ENCODE peak calls at places on chromosome 22, in four cellular contexts. G is mammary epithelial cell, T is heart left ventricle, C is Panc1. S is an unnamed sample. For H3K4me1, the result is how much of the 10 kb centered on the place peaks cover.

GRCh38 chr22:43356881-43357280 is 13.7 kb upstream of the SCUBE1 start:
- DNase-seq in G (no peak), T (no peak), C (no peak), S (no peak)

GRCh38 chr22:43540570-43540969 is 128.8 kb downstream of the MPPED1 start:
- DNase-seq in C (no peak), G (no peak), T (no peak), S (no peak)

GRCh38 chr22:44002324-44002723 is 21.8 kb upstream of the PARVB start:
- DNase-seq in C (no peak), T (no peak), G (no peak), S (no peak)

GRCh38 chr22:50728523-50728931 is 9.5 kb upstream of the ACR start:
- DNase-seq in G (no peak), C (no peak), T (no peak), S (no peak)

GRCh38 chr22:44108806-44109385 is 71.8 kb upstream of the PARVG start:
- DNase-seq in G (no peak), C (no peak), T (no peak), S (no peak)

GRCh38 chr22:36362819-36363377 is 24.9 kb downstream of the MYH9 start:
- DNase-seq in C (no peak), T (no peak), G (peak), S (no peak)

GRCh38 chr22:36243996-36244395 is 4.7 kb upstream of the APOL2 start:
- DNase-seq in C (no peak), G (no peak), T (no peak), S (no peak)

GRCh38 chr22:28703436-28703835 is 23.8 kb upstream of the TTC28 start:
- DNase-seq in C (no peak), G (no peak), T (no peak), S (no peak)

GRCh38 chr22:19503869-19504268 is 20.3 kb downstream of the CLDN5 start:
- DNase-seq in C (no peak), T (no peak), G (no peak), S (no peak)

GRCh38 chr22:47595122-47595521 is 832.7 kb downstream of the TBC1D22A start:
- DNase-seq in G (no peak), T (peak), C (no peak), S (no peak)

GRCh38 chr22:28247114-28247513 is 328.1 kb upstream of the PITPNB start:
- DNase-seq in T (no peak), G (no peak), C (no peak), S (no peak)

GRCh38 chr22:45703758-45704157 is 32.1 kb downstream of the ATXN10 start:
- DNase-seq in T (no peak), C (no peak), G (peak), S (no peak)

GRCh38 chr22:30425616-30426394 is at the start of gene MTFP1:
- DNase-seq in T (peak), C (no peak), G (peak), S (peak)

GRCh38 chr22:38843716-38844660 is at the start of gene NPTXR:
- DNase-seq in G (no peak), C (no peak), T (peak), S (peak)

GRCh38 chr22:37525073-37525745 is 6.0 kb upstream of the CARD10 start:
- DNase-seq in C (no peak), T (no peak), G (peak), S (no peak)

GRCh38 chr22:16988257-16988656 is 19.8 kb downstream of the GAB4 start:
- DNase-seq in G (no peak), C (no peak), T (no peak), S (no peak)

GRCh38 chr22:23683545-23683944 is 7.3 kb upstream of the RGL4 start:
- DNase-seq in T (no peak), C (no peak), G (no peak), S (no peak)

GRCh38 chr22:35328472-35328885 is 28.8 kb downstream of the TOM1 start:
- DNase-seq in T (no peak), C (no peak), G (no peak), S (no peak)

GRCh38 chr22:43151251-43152000 is at the start of gene TSPO:
- DNase-seq in G (peak), C (no peak), T (peak), S (peak)

GRCh38 chr22:18110194-18110943 is at the start of gene TUBA8:
- DNase-seq in C (no peak), G (peak), T (peak), S (no peak)

GRCh38 chr22:20015971-20016733 is 471 bp downstream of the ARVCF start:
- DNase-seq in G (no peak), T (no peak), C (no peak), S (peak)

GRCh38 chr22:20061481-20061861 is 18.6 kb upstream of the DGCR8 start:
- DNase-seq in T (no peak), C (no peak), G (no peak), S (no peak)

GRCh38 chr22:17570851-17571631 is 7.7 kb downstream of the SLC25A18 start:
- DNase-seq in T (peak), G (peak), C (no peak), S (no peak)

GRCh38 chr22:24337894-24338645 is 67.4 kb downstream of the SPECC1L start:
- DNase-seq in T (no peak), G (no peak), C (no peak), S (no peak)

GRCh38 chr22:44429941-44430587 is 68.0 kb downstream of the RTL6 start:
- DNase-seq in T (no peak), G (no peak), C (no peak), S (no peak)

GRCh38 chr22:22877523-22878210 is 9.9 kb upstream of the IGLL5 start:
- DNase-seq in T (peak), G (peak), C (no peak), S (peak)

GRCh38 chr22:24121938-24122337 is 59.3 kb upstream of the SUSD2 start:
- DNase-seq in T (no peak), C (no peak), G (no peak), S (no peak)

GRCh38 chr22:39496131-39496838 is 5.8 kb upstream of the MIEF1 start:
- DNase-seq in G (peak), C (no peak), T (peak), S (peak)

GRCh38 chr22:44393066-44393465 is 80.3 kb upstream of the SHISAL1 start:
- DNase-seq in G (no peak), T (no peak), C (no peak), S (no peak)

GRCh38 chr22:49713003-49713402 is 114.7 kb downstream of the BRD1 start:
- DNase-seq in C (no peak), G (no peak), T (no peak), S (no peak)

GRCh38 chr22:49710746-49711145 is 116.9 kb downstream of the BRD1 start:
- DNase-seq in C (no peak), G (no peak), T (no peak), S (no peak)

GRCh38 chr22:49709464-49709863 is 118.2 kb downstream of the BRD1 start:
- DNase-seq in G (no peak), C (no peak), T (no peak), S (no peak)

GRCh38 chr22:49715450-49715849 is 112.2 kb downstream of the BRD1 start:
- DNase-seq in T (no peak), G (no peak), C (no peak), S (no peak)

GRCh38 chr22:49712195-49712791 is 115.4 kb downstream of the BRD1 start:
- DNase-seq in C (no peak), T (no peak), G (no peak), S (no peak)
- H3K4me3 ChIP-seq in C (no peak), T (no peak), G (no peak), S (no peak)

GRCh38 chr22:26972281-26972680 is 314.9 kb downstream of the MIAT start:
- DNase-seq in T (no peak), G (no peak), C (no peak), S (no peak)
- H3K4me1 ChIP-seq in T (under half), G (under half), C (under half), S (under half)

GRCh38 chr22:27217154-27217553 is 559.8 kb downstream of the MIAT start:
- DNase-seq in G (no peak), T (no peak), C (no peak), S (no peak)

GRCh38 chr22:27214691-27215090 is 557.3 kb downstream of the MIAT start:
- DNase-seq in G (no peak), T (no peak), C (no peak), S (no peak)

GRCh38 chr22:27216444-27216843 is 559.1 kb downstream of the MIAT start:
- DNase-seq in G (no peak), C (no peak), T (no peak), S (no peak)

GRCh38 chr22:27213766-27214581 is 556.6 kb downstream of the MIAT start:
- DNase-seq in G (no peak), C (no peak), T (peak), S (no peak)

GRCh38 chr22:27215826-27216320 is 558.5 kb downstream of the MIAT start:
- DNase-seq in G (no peak), T (no peak), C (no peak), S (no peak)
- H3K27ac ChIP-seq in G (no peak), T (no peak), C (no peak), S (no peak)

GRCh38 chr22:41914611-41915034 is 251 bp downstream of the SHISA8 start:
- DNase-seq in C (no peak), G (no peak), T (no peak), S (peak)
- H3K4me3 ChIP-seq in C (peak), G (no peak), T (peak), S (no peak)